ENCODE peak calls at places on chromosomes 2 and 18, in five cellular contexts. M is suprapubic skin, J is cardiac muscle cell, E is GM23248, V is aorta. A is an unnamed sample.
A peak's percentile ranks its signal among the peaks of the same experiment; 100 is the strongest.

GRCh38 chr2:233440314-233440713 is 86.0 kb downstream of the DGKD start:
- DNase-seq in J (no peak), E (no peak), V (peak; percentile 65), M (peak; percentile 39), A (no peak)

GRCh38 chr2:74554821-74555531 is 456 bp downstream of the DOK1 start:
- DNase-seq in J (peak; percentile 74), E (peak; percentile 67), V (peak; percentile 86), M (peak; percentile 79), A (peak; percentile 25)

GRCh38 chr2:181785677-181786344 is 105.5 kb upstream of the NEUROD1 start:
- DNase-seq in E (peak; percentile 81), M (no peak), V (no peak), J (no peak), A (no peak)

GRCh38 chr2:16386000-16386399 is 279.6 kb downstream of the CYRIA start:
- DNase-seq in J (peak; percentile 43), E (no peak), M (no peak), V (no peak), A (no peak)

GRCh38 chr2:164710252-164710633 is 89.0 kb upstream of the GRB14 start:
- DNase-seq in J (no peak), M (no peak), V (no peak), E (peak; percentile 15), A (no peak)

GRCh38 chr18:45026162-45026561 is 345.5 kb downstream of the SETBP1 start:
- DNase-seq in J (peak; percentile 17), V (no peak), E (no peak), M (no peak), A (no peak)

GRCh38 chr2:96233880-96234316 is 25.3 kb upstream of the STARD7 start:
- DNase-seq in V (no peak), J (no peak), E (no peak), M (no peak), A (no peak)

GRCh38 chr2:196247114-196247978 is 76.0 kb upstream of the STK17B start:
- DNase-seq in E (no peak), M (no peak), V (no peak), J (no peak), A (no peak)

GRCh38 chr2:234165421-234165820 is 114.9 kb downstream of the SPP2 start:
- DNase-seq in J (no peak), M (no peak), V (no peak), E (peak; percentile 8), A (no peak)

GRCh38 chr2:97936199-97936598 is 59.5 kb downstream of the TMEM131 start:
- DNase-seq in V (no peak), M (no peak), E (no peak), J (peak; percentile 46), A (no peak)

GRCh38 chr2:8144131-8144631 is 537.7 kb upstream of the ID2 start:
- DNase-seq in V (no peak), E (no peak), J (no peak), M (no peak), A (no peak)

GRCh38 chr18:67517224-67517765 is 775 bp upstream of the DSEL start:
- DNase-seq in E (peak; percentile 45), M (peak; percentile 66), J (peak; percentile 11), V (peak; percentile 65), A (no peak)

GRCh38 chr2:66189598-66189997 is 245.3 kb upstream of the MEIS1 start:
- DNase-seq in M (no peak), E (peak; percentile 9), J (no peak), V (no peak), A (no peak)

GRCh38 chr2:43008388-43008787 is 216.0 kb upstream of the HAAO start:
- DNase-seq in V (no peak), J (no peak), E (no peak), M (peak; percentile 50), A (no peak)

GRCh38 chr2:207143474-207144190 is 22.1 kb downstream of the KLF7 start:
- DNase-seq in M (peak; percentile 79), V (peak; percentile 83), E (peak; percentile 88), J (peak; percentile 54), A (peak; percentile 32)

GRCh38 chr2:70083344-70084156 is 3.7 kb upstream of the PCBP1 start:
- DNase-seq in V (no peak), E (peak; percentile 75), J (no peak), M (peak; percentile 32), A (peak; percentile 31)

GRCh38 chr2:161946489-161947107 is 127.4 kb downstream of the DPP4 start:
- DNase-seq in J (peak; percentile 40), V (no peak), E (peak; percentile 58), M (no peak), A (no peak)

GRCh38 chr2:167134381-167135072 is 246.2 kb downstream of the XIRP2 start:
- DNase-seq in E (peak; percentile 82), V (no peak), M (no peak), J (no peak), A (no peak)

GRCh38 chr2:152335016-152335850 is at the start of gene FMNL2:
- DNase-seq in J (peak; percentile 92), E (peak; percentile 89), V (peak; percentile 94), M (peak; percentile 86), A (no peak)

GRCh38 chr18:79986726-79987125 is 1.6 kb downstream of the TXNL4A start:
- DNase-seq in M (no peak), J (no peak), V (no peak), E (peak; percentile 49), A (no peak)

GRCh38 chr18:79988925-79989361 is 580 bp upstream of the TXNL4A start:
- DNase-seq in E (peak; percentile 78), V (no peak), J (peak; percentile 60), M (peak; percentile 74), A (no peak)

GRCh38 chr18:79985172-79985571 is 3.2 kb downstream of the TXNL4A start:
- DNase-seq in V (no peak), J (no peak), M (no peak), E (no peak), A (no peak)

GRCh38 chr18:79988079-79988924 is at the start of gene TXNL4A:
- DNase-seq in J (peak; percentile 87), V (peak; percentile 94), M (peak; percentile 87), E (peak; percentile 97), A (peak; percentile 71)

DNA sequence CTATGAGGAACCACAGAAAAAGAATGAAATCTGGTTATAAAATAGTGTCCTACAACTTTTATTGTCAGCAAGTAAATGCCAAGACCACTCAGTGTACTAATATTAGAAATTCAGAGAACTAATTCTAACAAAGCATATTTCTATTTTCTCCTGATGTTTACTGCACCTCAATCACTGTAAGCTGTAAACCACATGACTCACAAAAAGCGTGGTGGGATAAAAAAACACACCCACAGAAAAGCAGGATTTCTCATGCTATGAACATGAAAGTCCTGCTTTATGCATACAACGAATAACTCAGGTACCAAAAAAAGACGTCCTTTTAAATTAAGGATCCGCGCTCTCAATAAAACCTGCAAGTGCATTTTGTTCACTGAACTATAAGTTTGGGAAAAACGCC is 797 bp downstream of the TXNL4A start:
- DNase-seq in J (no peak), E (peak; percentile 68), M (no peak), V (no peak), A (no peak)
- H3K4me1 ChIP-seq in J (peaks cover 6% of the 10 kb centered on the region), E (peaks cover 9% of the 10 kb centered on the region), M (peaks cover 34% of the 10 kb centered on the region), V (no peaks in the 10 kb centered on the region), A (peaks cover 10% of the 10 kb centered on the region)

DNA sequence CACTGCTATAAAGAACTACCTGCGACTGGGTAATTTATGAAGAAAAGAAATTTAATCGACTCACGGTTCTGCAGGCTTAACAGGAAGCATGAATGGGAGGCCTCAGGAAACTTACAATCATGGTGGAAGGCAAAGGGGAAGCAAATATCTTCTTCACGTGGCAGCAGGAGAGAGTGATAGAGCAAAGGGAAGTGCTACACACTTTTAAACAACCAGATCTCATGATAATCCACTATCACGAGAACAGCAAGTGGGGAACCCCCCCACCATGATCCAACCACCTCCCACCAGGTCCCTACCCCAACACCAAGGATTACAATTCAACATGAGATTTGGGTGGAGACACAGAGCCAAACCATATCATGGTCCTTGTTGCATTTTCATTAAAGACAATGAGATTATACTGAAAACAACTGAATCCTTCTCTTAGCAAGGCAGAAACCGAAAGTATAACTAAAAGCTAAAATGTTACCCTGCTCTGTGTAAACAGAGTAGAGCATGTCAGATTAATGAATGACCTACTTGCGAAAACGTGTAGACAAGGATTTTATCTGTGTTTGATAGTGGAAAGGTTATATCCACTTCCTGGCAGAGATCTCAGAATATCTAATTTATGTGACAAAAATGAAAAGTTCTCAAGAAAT is 60.1 kb upstream of the RBBP8 start:
- DNase-seq in J (no peak), E (no peak), M (no peak), V (no peak), A (no peak)
- H3K27ac ChIP-seq in J (no peak overlapping the region), E (no peak overlapping the region), M (no peak overlapping the region), V (no peak overlapping the region), A (no peak overlapping the region)

GRCh38 chr2:47067788-47068407 is 87.2 kb downstream of the STPG4 start:
- DNase-seq in M (no peak), V (no peak), J (no peak), E (no peak), A (no peak)
- H3K4me1 ChIP-seq in M (peaks cover 72% of the 10 kb centered on the region), V (peaks cover 2% of the 10 kb centered on the region), J (peaks cover 27% of the 10 kb centered on the region), E (peaks cover 82% of the 10 kb centered on the region), A (peaks cover 30% of the 10 kb centered on the region)

GRCh38 chr2:120940319-120940696 is 204.6 kb downstream of the GLI2 start:
- DNase-seq in J (no peak), M (no peak), E (no peak), V (no peak), A (no peak)
- H3K27ac ChIP-seq in J (no peak overlapping the region), M (no peak overlapping the region), E (peak overlapping the region; percentile 91), V (no peak overlapping the region), A (no peak overlapping the region)

DNA sequence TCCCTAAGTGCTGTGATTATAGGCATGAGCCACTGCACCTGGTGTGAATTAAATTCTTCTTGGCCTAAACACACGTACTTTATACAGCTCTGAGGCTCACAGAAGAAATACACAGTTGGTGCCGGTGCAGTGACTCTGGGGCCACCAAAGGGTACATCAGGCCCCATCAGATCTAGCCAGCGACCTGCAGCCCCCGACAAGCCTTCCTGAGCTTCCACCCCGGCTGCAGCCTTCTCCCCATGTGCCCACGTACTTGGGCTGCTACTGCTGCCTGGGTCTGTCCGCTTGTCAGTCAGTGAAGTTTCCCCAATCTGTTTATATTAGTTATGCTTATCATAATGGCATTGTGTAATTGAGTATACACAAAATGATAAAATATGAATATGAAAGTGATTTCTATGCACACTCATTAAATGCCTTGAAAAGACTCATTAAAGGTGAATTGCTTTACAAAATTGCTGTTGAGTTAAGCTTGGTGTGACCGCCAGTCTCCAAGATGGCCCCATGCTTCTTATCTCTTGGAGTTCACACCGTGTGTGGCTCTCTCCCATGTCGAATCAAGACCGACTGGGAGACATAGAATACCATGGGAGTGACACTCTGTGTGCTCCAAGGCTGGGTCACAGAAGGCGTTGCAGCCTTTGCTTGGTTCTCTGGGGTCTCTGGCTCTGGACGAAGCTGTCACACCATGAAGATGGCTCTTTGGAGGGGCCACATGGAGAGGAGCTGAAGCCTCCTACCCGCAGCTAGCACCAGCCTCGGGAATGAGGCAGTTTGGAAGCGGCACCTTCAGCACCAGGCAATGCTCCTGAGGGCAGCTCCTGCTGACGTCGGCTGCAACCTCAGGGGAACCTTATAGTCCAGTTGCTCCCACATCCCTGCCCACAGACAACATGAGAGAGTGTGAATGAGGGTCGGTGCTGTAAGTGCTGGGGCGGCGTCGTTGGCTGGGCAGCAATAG is 29.2 kb upstream of the HPCAL1 start:
- DNase-seq in J (no peak), E (no peak), V (peak; percentile 47), M (peak; percentile 27), A (no peak)
- H3K4me1 ChIP-seq in J (no peaks in the 10 kb centered on the region), E (peaks cover 9% of the 10 kb centered on the region), V (no peaks in the 10 kb centered on the region), M (peaks cover 14% of the 10 kb centered on the region), A (peaks cover 8% of the 10 kb centered on the region)

GRCh38 chr2:26340831-26341230 is 5.1 kb upstream of the SELENOI start:
- DNase-seq in J (no peak), M (no peak), V (no peak), E (no peak), A (no peak)
- H3K27ac ChIP-seq in J (no peak overlapping the region), M (no peak overlapping the region), V (no peak overlapping the region), E (no peak overlapping the region), A (no peak overlapping the region)